ENCODE peak calls at places on chromosomes 4 and X, in five cellular contexts. X is ovary, Q is adrenal gland, F is body of pancreas, G is upper lobe of left lung. J is an unnamed sample.

GRCh38 chr4:77465271-77465670 is 140.3 kb upstream of the CXCL13 start:
- DNase-seq in G (no peak), X (no peak), F (peak; percentile 64), Q (no peak), J (no peak)

GRCh38 chrX:72100824-72101351 is 30.8 kb downstream of the RTL5 start:
- DNase-seq in F (no peak), G (peak; percentile 57), X (no peak), Q (no peak), J (no peak)

GRCh38 chr4:187606581-187606980 is 389.0 kb upstream of the ZFP42 start:
- DNase-seq in Q (no peak), G (peak; percentile 32), F (peak; percentile 36), X (no peak), J (peak; percentile 15)

GRCh38 chr4:106370214-106370613 is 1.6 kb upstream of the GIMD1 start:
- DNase-seq in X (no peak), G (no peak), Q (no peak), F (no peak), J (no peak)

GRCh38 chr4:119652978-119653377 is 24.4 kb upstream of the PDE5A start:
- DNase-seq in X (no peak), Q (no peak), F (no peak), G (no peak), J (no peak)

GRCh38 chr4:82797591-82798081 is 960 bp downstream of the SCD5 start:
- DNase-seq in Q (peak; percentile 57), F (peak; percentile 35), X (peak; percentile 60), G (no peak), J (no peak)

GRCh38 chrX:101685923-101686322 is 26.3 kb upstream of the ARMCX2 start:
- DNase-seq in G (no peak), Q (no peak), F (no peak), X (no peak), J (no peak)

GRCh38 chrX:140391313-140391712 is 113.6 kb downstream of the SOX3 start:
- DNase-seq in Q (no peak), X (no peak), G (no peak), F (no peak), J (no peak)

GRCh38 chr4:185261971-185262370 is 52.6 kb downstream of the SNX25 start:
- DNase-seq in G (no peak), F (no peak), X (no peak), Q (no peak), J (no peak)

GRCh38 chrX:107731831-107732502 is 43.6 kb downstream of the TSC22D3 start:
- DNase-seq in G (peak; percentile 95), F (peak; percentile 92), Q (peak; percentile 97), X (peak; percentile 92), J (peak; percentile 59)

DNA sequence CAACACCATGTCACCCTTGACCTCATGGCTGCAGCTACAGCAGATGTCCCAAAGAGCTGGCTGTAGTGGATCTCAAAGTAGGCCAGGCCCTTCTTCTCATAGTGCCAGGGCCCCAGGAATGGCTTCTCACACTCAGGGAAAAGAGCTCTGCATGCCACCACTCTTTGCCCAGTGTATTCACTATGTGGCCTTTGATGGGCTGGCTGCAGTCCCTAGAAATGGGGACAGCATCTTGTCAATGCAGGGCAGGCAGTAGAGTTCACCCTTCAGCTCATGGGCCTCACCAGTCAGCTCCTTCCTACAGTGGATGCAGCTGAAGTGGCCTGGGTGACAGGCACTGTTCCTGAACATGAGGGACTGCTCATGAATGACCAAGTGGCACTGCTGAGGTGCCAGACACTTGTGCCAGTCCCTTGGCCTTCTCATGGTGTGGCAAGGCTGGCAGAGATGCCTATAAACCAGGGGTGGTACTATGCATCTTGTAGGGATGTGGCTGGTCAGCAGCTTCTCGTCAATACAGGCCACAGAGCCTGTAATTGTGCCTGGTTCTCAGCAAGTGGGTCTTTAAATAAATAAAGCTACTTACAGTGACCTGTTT is 178.9 kb downstream of the ARAP2 start:
- DNase-seq in F (no peak), X (no peak), G (no peak), Q (no peak), J (no peak)
- TF ChIP-seq POLR2A in F (no peak), X (no peak), G (no peak), Q (no peak), J (no peak)

GRCh38 chr4:8227771-8228318 is 28.8 kb downstream of the SH3TC1 start:
- DNase-seq in F (no peak), Q (no peak), X (no peak), G (no peak), J (no peak)
- TF ChIP-seq POLR2A in F (no peak), Q (no peak), X (no peak), G (no peak), J (no peak)

GRCh38 chr4:153467154-153467896 is 1.2 kb downstream of the TMEM131L start:
- DNase-seq in G (peak; percentile 93), Q (peak; percentile 63), X (peak; percentile 59), F (peak; percentile 90), J (peak; percentile 12)

GRCh38 chr4:153465583-153465921 is 608 bp upstream of the TMEM131L start:
- DNase-seq in Q (peak; percentile 77), F (peak; percentile 65), G (peak; percentile 45), X (peak; percentile 72), J (peak; percentile 40)

GRCh38 chr4:153465922-153466636 is at the start of gene TMEM131L:
- DNase-seq in F (peak; percentile 73), Q (peak; percentile 74), X (peak; percentile 75), G (peak; percentile 76), J (peak; percentile 43)

GRCh38 chr4:153467897-153468262 is 1.7 kb downstream of the TMEM131L start:
- DNase-seq in F (no peak), G (no peak), Q (no peak), X (no peak), J (no peak)

GRCh38 chr4:153466637-153467153 is 535 bp downstream of the TMEM131L start:
- DNase-seq in G (no peak), X (peak; percentile 51), Q (no peak), F (peak; percentile 30), J (peak; percentile 16)
- TF ChIP-seq POLR2A in G (no peak), X (no peak), Q (no peak), F (no peak), J (no peak)

GRCh38 chr4:74375824-74376426 is 11.0 kb downstream of the EREG start:
- DNase-seq in Q (no peak), F (no peak), X (no peak), G (no peak), J (no peak)

GRCh38 chr4:74377714-74378113 is 12.8 kb downstream of the EREG start:
- DNase-seq in F (no peak), G (no peak), Q (no peak), X (no peak), J (no peak)

GRCh38 chr4:74374561-74375327 is 9.8 kb downstream of the EREG start:
- DNase-seq in G (peak; percentile 82), F (no peak), Q (no peak), X (no peak), J (peak; percentile 29)

GRCh38 chr4:74378573-74378972 is 13.6 kb downstream of the EREG start:
- DNase-seq in X (no peak), Q (no peak), F (no peak), G (no peak), J (no peak)

DNA sequence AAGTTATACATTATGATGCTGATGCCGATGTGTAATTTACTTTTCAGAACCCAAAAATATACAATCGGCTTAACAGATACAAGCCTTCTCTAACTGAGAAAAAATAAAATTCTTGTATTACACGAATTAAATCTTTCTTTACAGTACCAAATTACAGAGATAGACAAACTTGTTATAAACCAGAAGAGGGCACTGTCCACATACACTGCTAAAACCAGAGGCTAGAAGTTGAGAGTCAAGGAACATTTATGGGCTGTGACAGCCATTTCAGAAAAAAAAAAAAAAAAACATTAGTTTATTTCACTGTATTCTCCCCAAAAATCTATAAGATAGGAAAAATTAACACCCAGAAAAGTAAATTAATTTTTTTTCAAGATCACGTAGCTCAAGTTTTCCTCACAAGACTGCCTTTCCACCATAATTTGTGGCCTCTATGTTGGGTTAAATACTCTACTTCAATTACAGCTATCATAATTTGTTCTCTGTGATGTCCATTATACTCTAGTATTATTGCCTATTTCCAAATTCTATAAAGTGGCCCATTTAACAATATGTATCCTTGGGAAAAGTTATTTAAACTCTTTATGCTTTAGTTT is 12.0 kb downstream of the EREG start:
- DNase-seq in F (no peak), G (no peak), Q (no peak), X (no peak), J (peak; percentile 4)
- TF ChIP-seq POLR2A in F (no peak), G (no peak), Q (no peak), X (no peak), J (no peak)

DNA sequence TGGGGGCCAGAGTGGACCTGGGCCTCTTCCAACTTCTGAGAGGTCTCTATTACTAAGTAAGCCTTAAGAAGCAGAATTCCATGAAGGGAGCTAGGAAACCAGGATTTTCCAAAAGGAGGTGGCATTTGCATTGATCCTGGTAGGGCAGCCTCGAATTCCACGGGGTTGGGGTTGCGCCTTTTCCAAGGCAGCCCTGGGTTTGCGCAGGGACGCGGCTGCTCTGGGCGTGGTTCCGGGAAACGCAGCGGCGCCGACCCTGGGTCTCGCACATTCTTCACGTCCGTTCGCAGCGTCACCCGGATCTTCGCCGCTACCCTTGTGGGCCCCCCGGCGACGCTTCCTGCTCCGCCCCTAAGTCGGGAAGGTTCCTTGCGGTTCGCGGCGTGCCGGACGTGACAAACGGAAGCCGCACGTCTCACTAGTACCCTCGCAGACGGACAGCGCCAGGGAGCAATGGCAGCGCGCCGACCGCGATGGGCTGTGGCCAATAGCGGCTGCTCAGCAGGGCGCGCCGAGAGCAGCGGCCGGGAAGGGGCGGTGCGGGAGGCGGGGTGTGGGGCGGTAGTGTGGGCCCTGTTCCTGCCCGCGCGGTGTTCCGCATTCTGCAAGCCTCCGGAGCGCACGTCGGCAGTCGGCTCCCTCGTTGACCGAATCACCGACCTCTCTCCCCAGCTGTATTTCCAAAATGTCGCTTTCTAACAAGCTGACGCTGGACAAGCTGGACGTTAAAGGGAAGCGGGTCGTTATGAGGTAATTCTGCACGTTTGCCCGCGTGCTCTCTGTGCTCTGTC is at the start of gene PGK1:
- DNase-seq in X (peak; percentile 97), Q (peak; percentile 98), F (peak; percentile 94), G (peak; percentile 95), J (peak; percentile 80)
- TF ChIP-seq POLR2A in X (peak; percentile 64), Q (peak; percentile 94), F (peak; percentile 97), G (peak; percentile 95), J (peak; percentile 89)